ENCODE peak calls at places on chromosomes 12 and 14, in ten cellular contexts. T is adrenal gland, Z is dorsolateral prefrontal cortex, L is cardiac muscle cell, F is stomach, X is suprapubic skin, O is heart right ventricle, R is BJ, M is trophoblast cell, H is prostate gland. Y is an unnamed sample.

GRCh38 chr12:6688543-6688999 is 604 bp downstream of the ZNF384 start:
- DNase-seq in T (peak), Z (peak), L (peak), F (peak), X (peak), O (peak), R (no peak), M (no peak), H (peak), Y (no peak)

GRCh38 chr14:70086685-70087379 is 101.9 kb downstream of the SLC8A3 start:
- DNase-seq in T (peak), Z (no peak), L (peak), F (peak), X (no peak), O (no peak), R (no peak), M (peak), H (peak), Y (peak)

GRCh38 chr12:97016163-97016562 is 109.1 kb downstream of the NEDD1 start:
- DNase-seq in T (no peak), Z (no peak), L (no peak), F (no peak), X (no peak), O (no peak), R (no peak), M (no peak), H (no peak), Y (no peak)

GRCh38 chr12:86134571-86134970 is 121.6 kb downstream of the MGAT4C start:
- DNase-seq in T (no peak), Z (no peak), L (no peak), F (no peak), X (no peak), O (no peak), R (no peak), M (no peak), H (no peak), Y (peak)

GRCh38 chr12:128818065-128819022 is 5.4 kb downstream of the SLC15A4 start:
- DNase-seq in T (no peak), Z (no peak), L (no peak), F (peak), X (peak), O (no peak), R (no peak), M (no peak), H (no peak), Y (peak)

GRCh38 chr12:49825360-49825970 is 2.7 kb downstream of the NCKAP5L start:
- DNase-seq in T (peak), Z (no peak), L (no peak), F (no peak), X (peak), O (no peak), R (no peak), M (peak), H (no peak), Y (peak)

GRCh38 chr12:4118017-4118510 is 155.5 kb upstream of the CCND2 start:
- DNase-seq in T (peak), Z (no peak), L (no peak), F (no peak), X (no peak), O (peak), R (peak), M (no peak), H (no peak), Y (peak)

GRCh38 chr12:93662961-93663728 is 14.0 kb upstream of the CRADD start:
- DNase-seq in T (peak), Z (no peak), L (no peak), F (no peak), X (no peak), O (no peak), R (no peak), M (no peak), H (no peak), Y (peak)

GRCh38 chr12:127773520-127773919 is 493.4 kb upstream of the TMEM132C start:
- DNase-seq in T (peak), Z (no peak), L (peak), F (no peak), X (no peak), O (no peak), R (no peak), M (no peak), H (no peak), Y (no peak)

GRCh38 chr14:68815288-68816182 is 22.7 kb upstream of the ZFP36L1 start:
- DNase-seq in T (peak), Z (no peak), L (no peak), F (no peak), X (no peak), O (no peak), R (no peak), M (no peak), H (no peak), Y (no peak)

GRCh38 chr12:29024117-29024516 is 125.0 kb upstream of the FAR2 start:
- DNase-seq in T (no peak), Z (no peak), L (no peak), F (no peak), X (no peak), O (no peak), R (no peak), M (no peak), H (no peak), Y (no peak)

GRCh38 chr12:125455556-125455955 is 390.3 kb downstream of the AACS start:
- DNase-seq in T (no peak), Z (no peak), L (no peak), F (no peak), X (no peak), O (no peak), R (no peak), M (no peak), H (no peak), Y (no peak)

GRCh38 chr12:105523164-105524057 is 192.9 kb downstream of the C12orf75 start:
- DNase-seq in T (peak), Z (no peak), L (peak), F (no peak), X (peak), O (peak), R (peak), M (peak), H (peak), Y (peak)

GRCh38 chr12:31362115-31362758 is 36.3 kb upstream of the SINHCAF start:
- DNase-seq in T (no peak), Z (no peak), L (peak), F (no peak), X (no peak), O (no peak), R (no peak), M (peak), H (peak), Y (peak)

GRCh38 chr14:103179078-103179477 is 55.8 kb downstream of the TNFAIP2 start:
- DNase-seq in T (no peak), Z (no peak), L (peak), F (no peak), X (no peak), O (no peak), R (no peak), M (no peak), H (no peak), Y (no peak)

DNA sequence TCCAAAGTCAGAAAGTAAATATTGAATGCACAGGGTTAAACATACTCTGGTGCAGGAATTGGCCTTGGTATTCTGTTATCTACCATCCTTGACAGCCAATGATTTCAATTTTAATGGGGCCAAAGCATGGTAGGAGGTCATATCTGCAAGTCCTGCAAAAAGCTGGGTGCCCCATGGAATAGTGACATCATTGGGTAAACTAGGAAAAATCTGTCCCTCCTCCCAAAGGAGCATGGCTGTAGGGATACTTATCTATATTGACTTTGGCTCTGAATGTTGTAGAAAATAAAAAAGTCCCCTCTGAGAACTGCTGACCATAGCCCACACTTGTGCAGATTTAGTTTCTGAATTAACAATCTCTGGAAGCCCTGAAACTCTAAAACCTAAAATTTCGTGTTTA is 403.2 kb upstream of the SEL1L start:
- DNase-seq in T (no peak), Z (no peak), L (no peak), F (no peak), X (no peak), O (no peak), R (no peak), M (no peak), H (no peak), Y (no peak)
- H3K4me3 ChIP-seq in T (no peak), Z (no peak), L (no peak), F (no peak), X (no peak), O (no peak), R (no peak), M (no peak), H (no peak), Y (no peak)

DNA sequence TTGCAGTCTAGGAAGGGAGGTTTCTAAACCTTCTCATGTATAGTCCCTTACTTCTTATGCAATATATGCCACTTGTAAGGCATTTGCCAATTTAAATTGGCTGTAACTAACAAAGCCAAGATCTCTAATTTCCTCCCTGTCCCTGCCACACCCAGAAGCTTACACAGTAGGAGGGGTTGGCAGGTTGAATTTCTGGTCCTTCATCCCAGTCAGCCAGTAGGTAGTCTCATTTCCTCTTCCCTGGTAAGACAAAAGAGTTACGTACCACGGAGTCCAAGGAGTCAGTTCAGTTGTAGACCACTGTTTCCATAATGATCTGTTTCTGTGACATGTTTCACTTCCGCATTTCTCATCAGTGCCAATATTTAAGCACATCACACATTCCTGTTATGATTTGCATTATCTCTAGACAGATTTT is 47.0 kb upstream of the PLBD1 start:
- DNase-seq in T (no peak), Z (no peak), L (no peak), F (no peak), X (no peak), O (no peak), R (no peak), M (no peak), H (no peak), Y (no peak)
- H3K4me3 ChIP-seq in T (no peak), Z (no peak), L (no peak), F (no peak), X (no peak), O (no peak), R (no peak), M (no peak), H (no peak), Y (no peak)

GRCh38 chr14:51847489-51847796 is 13.0 kb upstream of the GNG2 start:
- DNase-seq in T (no peak), Z (no peak), L (no peak), F (no peak), X (no peak), O (no peak), R (no peak), M (no peak), H (no peak), Y (no peak)
- H3K4me3 ChIP-seq in T (no peak), Z (no peak), L (no peak), F (no peak), X (no peak), O (peak), R (no peak), M (no peak), H (no peak), Y (no peak)

GRCh38 chr12:64781374-64782029 is 22.3 kb upstream of the GNS start:
- DNase-seq in T (no peak), Z (no peak), L (no peak), F (peak), X (no peak), O (no peak), R (no peak), M (no peak), H (peak), Y (no peak)

GRCh38 chr12:64782181-64782580 is 23.0 kb upstream of the GNS start:
- DNase-seq in T (no peak), Z (no peak), L (no peak), F (no peak), X (no peak), O (no peak), R (no peak), M (no peak), H (no peak), Y (no peak)

GRCh38 chr12:64779349-64779974 is 20.3 kb upstream of the GNS start:
- DNase-seq in T (no peak), Z (no peak), L (no peak), F (no peak), X (no peak), O (no peak), R (no peak), M (no peak), H (no peak), Y (no peak)

GRCh38 chr12:64780531-64781373 is 21.5 kb upstream of the GNS start:
- DNase-seq in T (peak), Z (peak), L (peak), F (peak), X (peak), O (peak), R (no peak), M (no peak), H (peak), Y (no peak)

GRCh38 chr12:64780220-64780530 is 21.0 kb upstream of the GNS start:
- DNase-seq in T (no peak), Z (no peak), L (no peak), F (no peak), X (no peak), O (no peak), R (no peak), M (no peak), H (no peak), Y (no peak)
- H3K4me3 ChIP-seq in T (peak), Z (peak), L (peak), F (peak), X (peak), O (peak), R (no peak), M (peak), H (peak), Y (peak)

DNA sequence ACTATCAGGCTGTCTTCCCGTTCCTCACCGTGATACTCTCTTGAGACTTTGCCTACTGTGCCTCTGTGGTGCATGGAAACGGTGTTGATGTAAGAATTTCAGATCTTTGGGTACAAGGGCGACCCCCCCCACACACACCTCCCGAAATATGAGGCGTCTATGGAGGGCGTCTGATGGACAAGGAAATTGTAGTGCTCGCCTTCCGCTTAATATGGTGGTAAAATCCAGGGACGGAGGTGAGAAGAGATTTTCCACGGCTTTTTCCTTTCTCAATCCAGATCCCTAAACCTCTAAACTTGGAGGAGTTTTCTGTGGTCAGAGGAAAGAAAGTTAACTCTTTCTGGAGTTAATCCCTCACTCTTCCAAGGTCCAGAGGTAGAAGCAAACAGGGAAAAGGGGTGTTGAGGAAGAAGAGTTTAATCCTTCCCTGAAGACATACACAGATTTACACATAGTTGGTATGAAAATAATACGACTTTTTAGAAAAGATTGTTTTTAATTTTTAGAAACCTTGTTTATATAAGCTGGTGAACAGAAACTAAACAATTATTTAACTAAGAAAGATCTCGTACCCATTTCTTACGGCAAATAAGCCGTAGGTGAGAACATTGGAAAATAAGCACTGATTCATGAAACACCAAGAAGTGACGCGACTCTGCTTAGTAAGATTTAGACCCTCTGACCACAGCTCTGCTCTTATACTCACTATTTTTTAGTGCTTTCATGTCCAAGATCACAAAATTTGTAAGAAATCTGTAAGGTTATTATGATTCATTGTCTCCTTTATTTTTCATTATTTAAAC is 23.1 kb upstream of the RNASE12 start:
- DNase-seq in T (no peak), Z (no peak), L (peak), F (no peak), X (no peak), O (no peak), R (no peak), M (no peak), H (peak), Y (peak)
- H3K4me3 ChIP-seq in T (no peak), Z (peak), L (peak), F (peak), X (peak), O (peak), R (peak), M (peak), H (peak), Y (peak)

DNA sequence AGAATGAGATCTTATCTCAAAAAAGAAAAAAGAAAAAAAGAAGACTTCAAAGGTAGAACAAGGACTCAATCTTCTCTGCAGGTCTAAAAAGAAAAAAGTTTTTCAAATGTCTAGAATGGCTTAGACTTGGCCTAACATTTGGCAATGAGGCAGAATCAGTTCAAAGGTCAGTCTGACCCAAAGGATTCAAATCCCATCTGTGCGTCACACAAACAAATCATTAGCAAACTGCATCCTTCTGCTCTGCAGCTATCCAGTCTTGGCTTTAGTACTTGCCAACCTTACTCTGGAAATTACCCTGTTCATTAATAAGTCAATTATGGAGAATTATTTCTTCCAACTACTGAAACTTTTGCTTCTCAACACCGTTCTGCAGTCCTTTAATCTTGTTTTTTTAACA is 3.1 kb downstream of the YAF2 start:
- DNase-seq in T (no peak), Z (no peak), L (no peak), F (no peak), X (no peak), O (peak), R (no peak), M (no peak), H (no peak), Y (peak)
- H3K4me3 ChIP-seq in T (no peak), Z (no peak), L (no peak), F (no peak), X (peak), O (peak), R (no peak), M (no peak), H (no peak), Y (no peak)

DNA sequence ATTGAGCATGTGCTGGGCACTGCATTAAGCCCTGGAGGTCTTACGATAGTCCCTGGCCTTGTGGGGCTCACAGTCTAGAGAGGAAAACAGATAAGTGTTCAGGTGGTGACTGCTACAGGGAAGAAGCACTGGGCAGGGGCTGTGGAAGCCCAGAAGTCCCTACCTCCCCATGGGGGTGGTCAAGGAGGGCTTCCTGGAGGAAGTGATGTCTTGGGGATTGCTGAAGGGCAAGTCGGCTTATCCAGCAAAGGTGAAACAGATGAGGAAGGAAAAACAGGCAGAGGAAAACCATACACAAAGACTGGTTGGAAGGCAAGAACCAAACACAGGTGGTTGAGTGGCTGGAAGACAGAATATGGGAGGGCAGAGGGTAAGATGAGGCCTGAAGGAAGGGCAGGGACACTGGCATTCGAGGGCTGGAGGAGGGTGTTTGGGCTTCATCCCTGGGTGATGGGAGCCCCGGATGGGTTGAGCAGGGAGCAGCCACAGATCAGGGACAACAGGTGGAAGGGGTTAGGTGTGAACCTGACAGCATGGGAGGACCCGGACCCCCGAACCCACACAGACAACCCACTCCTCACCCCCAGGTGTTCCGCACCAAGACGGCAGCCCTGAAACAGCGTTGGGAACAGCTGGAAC is 2.8 kb downstream of the CFAP73 start:
- DNase-seq in T (no peak), Z (no peak), L (no peak), F (no peak), X (no peak), O (no peak), R (no peak), M (no peak), H (no peak), Y (no peak)
- H3K4me3 ChIP-seq in T (no peak), Z (peak), L (peak), F (peak), X (peak), O (peak), R (no peak), M (peak), H (no peak), Y (no peak)

DNA sequence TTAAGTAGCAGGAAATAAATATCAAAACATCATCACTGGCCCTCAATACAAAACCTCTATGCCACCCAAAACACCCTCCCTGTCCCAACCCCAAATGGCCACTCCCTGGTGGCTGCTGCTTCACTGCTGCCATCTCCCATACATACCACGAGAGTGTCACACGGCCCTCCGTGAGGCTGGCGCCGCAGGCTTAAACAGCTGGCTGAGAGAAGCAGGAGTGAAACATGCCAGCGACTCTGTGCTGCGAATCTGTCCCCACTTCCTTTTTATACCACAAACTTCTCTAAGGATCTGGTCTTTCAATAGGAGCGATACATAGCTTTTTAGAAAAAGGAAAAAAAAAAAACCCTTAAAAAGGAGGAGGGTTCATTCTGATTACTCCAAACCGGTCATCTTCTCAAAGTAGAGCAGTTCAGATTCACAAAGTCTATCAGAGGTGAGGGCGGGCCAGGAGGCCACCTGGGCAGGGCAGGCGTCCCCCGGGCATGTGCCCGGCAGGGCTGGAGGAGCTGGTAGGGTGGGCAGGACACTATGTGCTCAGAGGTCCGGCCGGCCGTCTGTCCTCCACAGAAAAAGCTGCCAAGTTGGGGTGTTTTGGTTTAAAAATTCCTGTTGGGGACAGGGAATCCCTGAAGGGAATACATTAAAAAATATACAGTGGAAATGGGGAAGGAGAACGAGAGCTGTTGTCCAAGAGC is 26.5 kb downstream of the MAX start:
- DNase-seq in T (no peak), Z (no peak), L (no peak), F (no peak), X (no peak), O (no peak), R (no peak), M (no peak), H (no peak), Y (no peak)
- H3K4me3 ChIP-seq in T (no peak), Z (no peak), L (no peak), F (no peak), X (no peak), O (no peak), R (no peak), M (no peak), H (no peak), Y (no peak)

Y was measured in choroid plexus epithelial cell.